ENCODE peak calls at places on chromosomes 4 and X, in ten cellular contexts. E is HCT116, O is spleen, J is mammary epithelial cell, B is upper lobe of right lung, Q is endodermal cell, R is H1, N is IMR-90, C is left lung, S is body of pancreas. A is an unnamed sample.

GRCh38 chr4:113708250-113708649 is 53.3 kb downstream of the CAMK2D start:
- DNase-seq in E (no peak), O (no peak), J (no peak), B (no peak), Q (no peak), R (no peak), N (peak; percentile 29), C (no peak), S (no peak), A (no peak)

GRCh38 chr4:87985097-87985886 is 9.8 kb downstream of the SPP1 start:
- DNase-seq in E (peak; percentile 58), O (peak; percentile 79), J (peak; percentile 57), B (peak; percentile 64), Q (peak; percentile 88), R (peak; percentile 74), N (peak; percentile 35), C (peak; percentile 64), S (peak; percentile 81), A (peak; percentile 57)

GRCh38 chr4:57103051-57103450 is 7.1 kb downstream of the IGFBP7 start:
- DNase-seq in E (no peak), O (no peak), J (no peak), B (no peak), Q (no peak), R (no peak), N (peak; percentile 35), C (no peak), S (no peak), A (no peak)

GRCh38 chrX:26037367-26037766 is 100.8 kb upstream of the MAGEB18 start:
- DNase-seq in E (no peak), O (no peak), J (no peak), B (no peak), Q (no peak), R (no peak), N (no peak), C (no peak), S (no peak), A (no peak)

GRCh38 chrX:118615141-118615540 is 112.3 kb upstream of the IL13RA1 start:
- DNase-seq in E (no peak), O (no peak), J (no peak), B (no peak), Q (no peak), R (no peak), N (no peak), C (no peak), S (no peak), A (no peak)

GRCh38 chr4:113727802-113728201 is 33.7 kb downstream of the CAMK2D start:
- DNase-seq in E (no peak), O (no peak), J (no peak), B (no peak), Q (no peak), R (no peak), N (no peak), C (no peak), S (no peak), A (no peak)

GRCh38 chrX:85897376-85898110 is 149.8 kb downstream of the CHM start:
- DNase-seq in E (no peak), O (no peak), J (no peak), B (no peak), Q (no peak), R (no peak), N (no peak), C (no peak), S (no peak), A (no peak)

GRCh38 chrX:152821145-152821765 is 9.3 kb downstream of the CETN2 start:
- DNase-seq in E (peak; percentile 18), O (no peak), J (peak; percentile 13), B (no peak), Q (peak; percentile 86), R (peak; percentile 69), N (peak; percentile 32), C (no peak), S (peak; percentile 63), A (no peak)

GRCh38 chr4:136939781-136940180 is 592.5 kb downstream of the PCDH18 start:
- DNase-seq in E (no peak), O (no peak), J (no peak), B (no peak), Q (no peak), R (no peak), N (no peak), C (no peak), S (no peak), A (no peak)

GRCh38 chr4:109435635-109436034 is 2.0 kb downstream of the SEC24B start:
- DNase-seq in E (no peak), O (no peak), J (no peak), B (no peak), Q (no peak), R (no peak), N (no peak), C (no peak), S (no peak), A (no peak)
- H3K4me1 ChIP-seq in E (peaks cover 26% of the 10 kb centered on the region), O (peaks cover 80% of the 10 kb centered on the region), J (peaks cover 33% of the 10 kb centered on the region), B (peaks cover 44% of the 10 kb centered on the region), Q (peaks cover 3% of the 10 kb centered on the region), R (peaks cover 2% of the 10 kb centered on the region), N (peaks cover 3% of the 10 kb centered on the region), C (peaks cover 45% of the 10 kb centered on the region), S (peaks cover 44% of the 10 kb centered on the region), A (peaks cover 41% of the 10 kb centered on the region)

GRCh38 chrX:24988314-24988713 is 27.5 kb downstream of the ARX start:
- DNase-seq in E (no peak), O (no peak), J (no peak), B (no peak), Q (no peak), R (no peak), N (no peak), C (no peak), S (no peak), A (no peak)

GRCh38 chrX:24987731-24988130 is 28.0 kb downstream of the ARX start:
- DNase-seq in E (no peak), O (no peak), J (no peak), B (no peak), Q (no peak), R (no peak), N (no peak), C (no peak), S (no peak), A (no peak)

GRCh38 chrX:24993887-24994286 is 21.9 kb downstream of the ARX start:
- DNase-seq in E (no peak), O (no peak), J (no peak), B (no peak), Q (peak; percentile 57), R (no peak), N (no peak), C (no peak), S (no peak), A (no peak)

GRCh38 chrX:24985120-24985519 is 30.6 kb downstream of the ARX start:
- DNase-seq in E (no peak), O (no peak), J (no peak), B (no peak), Q (no peak), R (no peak), N (no peak), C (no peak), S (no peak), A (no peak)

GRCh38 chrX:24990585-24990984 is 25.2 kb downstream of the ARX start:
- DNase-seq in E (no peak), O (no peak), J (no peak), B (no peak), Q (peak; percentile 72), R (no peak), N (no peak), C (no peak), S (no peak), A (no peak)
- TF ChIP-seq CTCF in E (no peak), O (no peak), J (no peak), B (no peak), Q (peak; percentile 71), R (peak; percentile 18), N (no peak), C (no peak), S (no peak), A (no peak)

DNA sequence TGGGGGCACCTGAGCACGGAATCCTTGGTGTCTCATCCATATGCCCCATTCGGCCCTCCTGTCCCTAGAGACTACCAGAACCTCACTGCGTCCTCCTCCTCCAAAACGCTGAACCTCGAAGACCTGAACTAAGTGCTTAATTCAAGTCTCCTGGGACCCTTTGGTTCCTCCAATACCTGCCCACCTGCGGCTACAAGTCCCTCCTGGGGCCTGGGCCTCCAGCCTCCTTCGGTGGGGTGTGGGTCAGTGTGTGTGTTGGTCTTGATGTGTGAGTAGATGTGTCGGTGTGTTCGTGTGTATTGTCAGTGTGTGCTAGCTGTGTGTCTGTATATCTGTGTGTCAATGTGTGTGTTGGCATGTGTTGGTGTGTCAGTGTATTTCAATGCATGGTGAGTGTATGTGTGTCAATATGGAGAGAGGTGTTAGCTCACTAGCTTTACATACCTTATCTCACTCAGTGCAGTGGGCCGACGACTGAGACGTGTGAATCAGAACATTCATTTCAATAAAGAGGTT is 2.6 kb upstream of the SEPTIN6 start:
- DNase-seq in E (no peak), O (no peak), J (no peak), B (no peak), Q (no peak), R (no peak), N (no peak), C (no peak), S (no peak), A (no peak)
- H3K4me1 ChIP-seq in E (peaks cover 14% of the 10 kb centered on the region), O (peaks cover 34% of the 10 kb centered on the region), J (peaks cover 8% of the 10 kb centered on the region), B (no peaks in the 10 kb centered on the region), Q (peaks cover 3% of the 10 kb centered on the region), R (peaks cover 8% of the 10 kb centered on the region), N (peaks cover 3% of the 10 kb centered on the region), C (peaks cover 14% of the 10 kb centered on the region), S (peaks cover 6% of the 10 kb centered on the region), A (no peaks in the 10 kb centered on the region)

GRCh38 chr4:70538869-70539268 is 20.5 kb downstream of the AMTN start:
- DNase-seq in E (no peak), O (no peak), J (no peak), B (no peak), Q (no peak), R (no peak), N (no peak), C (no peak), S (no peak), A (no peak)

GRCh38 chr4:70544279-70544870 is 26.0 kb downstream of the AMTN start:
- DNase-seq in E (peak; percentile 31), O (no peak), J (peak; percentile 22), B (no peak), Q (peak; percentile 50), R (no peak), N (peak; percentile 10), C (no peak), S (no peak), A (no peak)
- TF ChIP-seq CTCF in E (peak; percentile 30), O (no peak), J (peak; percentile 59), B (peak; percentile 44), Q (peak; percentile 81), R (peak; percentile 65), N (peak; percentile 41), C (peak; percentile 18), S (peak; percentile 27), A (peak; percentile 35)

DNA sequence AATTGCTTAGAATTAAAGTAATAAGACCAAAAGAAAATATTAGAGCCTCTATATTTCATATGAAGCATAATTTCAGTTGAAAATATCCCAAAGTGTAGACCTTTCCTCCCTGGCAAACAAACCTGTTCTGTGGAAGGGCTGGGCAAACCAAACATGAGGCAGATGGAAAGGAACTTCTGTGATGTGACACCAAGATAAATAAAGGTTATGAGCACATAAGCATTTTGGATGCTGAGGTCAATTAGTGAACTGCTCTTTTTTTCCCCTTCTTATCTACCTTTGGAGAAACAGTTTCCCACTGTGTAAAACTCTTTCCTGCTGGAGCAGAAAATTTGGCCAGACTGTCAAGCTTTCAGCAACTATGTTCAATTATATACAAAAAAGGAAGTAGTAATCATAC is 109.6 kb upstream of the STIM2 start:
- DNase-seq in E (no peak), O (no peak), J (no peak), B (no peak), Q (no peak), R (no peak), N (no peak), C (no peak), S (no peak), A (no peak)
- H3K4me1 ChIP-seq in E (no peaks in the 10 kb centered on the region), O (peaks cover 25% of the 10 kb centered on the region), J (no peaks in the 10 kb centered on the region), B (no peaks in the 10 kb centered on the region), Q (no peaks in the 10 kb centered on the region), R (no peaks in the 10 kb centered on the region), N (peaks cover 4% of the 10 kb centered on the region), C (peaks cover 12% of the 10 kb centered on the region), S (no peaks in the 10 kb centered on the region), A (no peaks in the 10 kb centered on the region)

A was measured in lower lobe of right lung.